ENCODE peak calls at places on chromosomes 2 and 18, in nine cellular contexts. L, U, A, Z, V, S, H, K and D are unnamed samples.

GRCh38 chr2:41878056-41878455 is 169.8 kb upstream of the PKDCC start:
- DNase-seq in L (no peak), U (no peak), A (no peak), Z (no peak), V (no peak), S (no peak), H (no peak), K (no peak), D (no peak)

GRCh38 chr2:216918088-216918680 is 58.3 kb upstream of the TNP1 start:
- DNase-seq in L (peak), U (no peak), A (peak), Z (peak), V (peak), S (no peak), H (peak), K (peak), D (peak)

GRCh38 chr18:54161267-54161666 is 63.2 kb downstream of the MBD2 start:
- DNase-seq in L (no peak), U (no peak), A (peak), Z (no peak), V (no peak), S (no peak), H (no peak), K (peak), D (no peak)

GRCh38 chr2:45256867-45257641 is 247.8 kb upstream of the SIX2 start:
- DNase-seq in L (no peak), U (no peak), A (no peak), Z (no peak), V (no peak), S (no peak), H (no peak), K (peak), D (no peak)

GRCh38 chr2:131092409-131093065 is 723 bp downstream of the FAM168B start:
- DNase-seq in L (no peak), U (no peak), A (no peak), Z (no peak), V (no peak), S (no peak), H (peak), K (no peak), D (no peak)

GRCh38 chr2:11765501-11765900 is 19.1 kb downstream of the LPIN1 start:
- DNase-seq in L (no peak), U (no peak), A (no peak), Z (no peak), V (no peak), S (no peak), H (no peak), K (no peak), D (no peak)

GRCh38 chr18:8726963-8727730 is 21.8 kb downstream of the MTCL1 start:
- DNase-seq in L (no peak), U (no peak), A (peak), Z (no peak), V (no peak), S (no peak), H (no peak), K (no peak), D (no peak)

GRCh38 chr2:132651115-132652099 is 18.6 kb downstream of the LYPD1 start:
- DNase-seq in L (peak), U (no peak), A (peak), Z (peak), V (no peak), S (peak), H (no peak), K (peak), D (no peak)

GRCh38 chr2:23662941-23663729 is 263.8 kb downstream of the ATAD2B start:
- DNase-seq in L (no peak), U (no peak), A (no peak), Z (no peak), V (no peak), S (no peak), H (no peak), K (no peak), D (no peak)

GRCh38 chr2:145910416-145910815 is 1390.5 kb upstream of the ZEB2 start:
- DNase-seq in L (no peak), U (no peak), A (no peak), Z (no peak), V (no peak), S (no peak), H (no peak), K (no peak), D (no peak)

GRCh38 chr2:201157694-201158093 is 25.2 kb upstream of the CASP10 start:
- DNase-seq in L (no peak), U (no peak), A (peak), Z (no peak), V (no peak), S (no peak), H (peak), K (no peak), D (no peak)

GRCh38 chr18:70420151-70420898 is 131.5 kb downstream of the SOCS6 start:
- DNase-seq in L (peak), U (no peak), A (peak), Z (no peak), V (no peak), S (no peak), H (peak), K (peak), D (no peak)

GRCh38 chr18:25235648-25236047 is 116.3 kb downstream of the ZNF521 start:
- DNase-seq in L (no peak), U (no peak), A (no peak), Z (no peak), V (no peak), S (no peak), H (no peak), K (no peak), D (no peak)